ENCODE peak calls at places on chromosomes 13 and 19, in seven cellular contexts. F, I, R, Y, A, E and M are unnamed samples.

GRCh38 chr13:113846639-113847318 is 17.1 kb downstream of the GAS6 start:
- DNase-seq in F (no peak), E (no peak), I (no peak), Y (peak; percentile 6), A (no peak), R (no peak), M (peak; percentile 19)

GRCh38 chr13:91375119-91375729 is 23.2 kb upstream of the GPC5 start:
- DNase-seq in E (peak; percentile 18), Y (peak; percentile 10), A (peak; percentile 7), I (no peak), F (no peak), R (peak; percentile 7), M (no peak)

GRCh38 chr13:27822873-27823311 is 30.6 kb downstream of the GSX1 start:
- DNase-seq in R (peak; percentile 21), E (peak; percentile 42), A (no peak), Y (no peak), F (no peak), I (no peak), M (no peak)

GRCh38 chr19:39923862-39924261 is 10.6 kb downstream of the FCGBP start:
- DNase-seq in Y (no peak), I (no peak), A (no peak), E (no peak), F (no peak), R (no peak), M (no peak)

GRCh38 chr19:18274776-18275356 is 614 bp upstream of the IQCN start:
- DNase-seq in E (peak; percentile 92), A (no peak), Y (peak; percentile 95), I (peak; percentile 89), F (no peak), R (peak; percentile 88), M (peak; percentile 90)

GRCh38 chr13:74062933-74063332 is 71.3 kb downstream of the KLF12 start:
- DNase-seq in R (peak; percentile 80), E (peak; percentile 74), Y (no peak), I (peak; percentile 59), F (no peak), A (no peak), M (peak; percentile 60)

GRCh38 chr19:40139533-40140287 is 49.0 kb upstream of the ZNF780A start:
- DNase-seq in R (peak; percentile 41), F (no peak), I (no peak), Y (no peak), E (peak; percentile 72), A (peak; percentile 100), M (no peak)

GRCh38 chr19:8110931-8111330 is 38.5 kb downstream of the FBN3 start:
- DNase-seq in A (no peak), I (no peak), Y (no peak), F (no peak), R (no peak), E (no peak), M (no peak)

GRCh38 chr13:99385161-99385560 is 78.0 kb upstream of the GPR183 start:
- DNase-seq in A (no peak), F (no peak), I (no peak), Y (no peak), R (no peak), E (no peak), M (no peak)

GRCh38 chr19:38506723-38507550 is 73.4 kb downstream of the RYR1 start:
- DNase-seq in Y (peak; percentile 92), E (peak; percentile 74), R (peak; percentile 15), F (no peak), A (peak; percentile 100), I (peak; percentile 81), M (peak; percentile 86)

GRCh38 chr13:51584731-51585191 is 499 bp downstream of the WDFY2 start:
- DNase-seq in A (no peak), I (peak; percentile 61), R (peak; percentile 58), F (peak; percentile 20), Y (peak; percentile 67), E (peak; percentile 65), M (peak; percentile 62)

GRCh38 chr19:31980851-31981250 is 364.6 kb upstream of the ZNF507 start:
- DNase-seq in R (no peak), A (no peak), I (no peak), Y (no peak), E (no peak), F (no peak), M (no peak)

GRCh38 chr13:79311456-79311855 is 94.6 kb downstream of the RBM26 start:
- DNase-seq in F (no peak), R (no peak), I (no peak), Y (no peak), A (no peak), E (peak; percentile 15), M (no peak)

GRCh38 chr19:42286349-42287016 is 15.4 kb upstream of the PRR19 start:
- DNase-seq in A (no peak), R (no peak), Y (peak; percentile 56), F (no peak), E (no peak), I (peak; percentile 63), M (peak; percentile 66)

GRCh38 chr19:30428281-30428680 is 56.1 kb downstream of the ZNF536 start:
- DNase-seq in A (no peak), F (no peak), E (no peak), Y (no peak), I (no peak), R (no peak), M (no peak)

GRCh38 chr19:45601524-45602522 is at the start of gene GPR4:
- DNase-seq in E (no peak), A (no peak), R (no peak), I (no peak), F (no peak), Y (no peak), M (peak; percentile 62)

GRCh38 chr13:88895261-88895941 is 1224.2 kb downstream of the SLITRK5 start:
- DNase-seq in A (no peak), Y (no peak), F (no peak), I (no peak), E (no peak), R (no peak), M (no peak)

GRCh38 chr19:53057904-53058579 is 13.5 kb downstream of the ERVV-2 start:
- DNase-seq in A (no peak), E (no peak), Y (peak; percentile 62), I (no peak), R (peak; percentile 8), F (no peak), M (peak; percentile 42)

GRCh38 chr19:29022165-29022564 is 190.8 kb downstream of the UQCRFS1 start:
- DNase-seq in R (no peak), F (no peak), E (no peak), Y (no peak), I (no peak), A (no peak), M (no peak)

GRCh38 chr13:48131481-48131992 is 36.6 kb upstream of the MED4 start:
- DNase-seq in I (no peak), F (no peak), R (no peak), Y (no peak), E (no peak), A (no peak), M (no peak)

GRCh38 chr13:95248953-95249352 is 52.3 kb downstream of the ABCC4 start:
- DNase-seq in A (no peak), I (no peak), R (no peak), E (no peak), F (no peak), Y (no peak), M (no peak)

GRCh38 chr19:41299755-41300089 is 10.2 kb upstream of the CCDC97 start:
- DNase-seq in R (peak; percentile 98), I (peak; percentile 51), A (no peak), Y (peak; percentile 48), F (no peak), E (peak; percentile 97), M (peak; percentile 85)

GRCh38 chr13:110363009-110363408 is 55.9 kb downstream of the COL4A2 start:
- DNase-seq in Y (no peak), I (no peak), E (no peak), F (no peak), R (no peak), A (no peak), M (no peak)